ENCODE peak calls at places on chromosome 14, in four cellular contexts. S is GM10248, D is A549, T is colonic mucosa. A is an unnamed sample.
A peak's percentile ranks its signal among the peaks of the same experiment; 100 is the strongest.

GRCh38 chr14:37150414-37150813 is 22.0 kb downstream of the SLC25A21 start:
- DNase-seq in S (no peak), T (no peak), D (peak; percentile 50), A (peak; percentile 25)

GRCh38 chr14:54219281-54220121 is 177.3 kb upstream of the CDKN3 start:
- DNase-seq in T (no peak), D (no peak), S (peak; percentile 32), A (no peak)

GRCh38 chr14:50010752-50011151 is 105.6 kb downstream of the VCPKMT start:
- DNase-seq in S (no peak), T (no peak), D (no peak), A (no peak)

GRCh38 chr14:89007906-89008305 is 183.5 kb downstream of the TTC8 start:
- DNase-seq in T (no peak), S (no peak), D (no peak), A (no peak)

GRCh38 chr14:102138935-102139247 is 806 bp upstream of the WDR20 start:
- DNase-seq in T (no peak), D (no peak), S (no peak), A (no peak)

GRCh38 chr14:69154779-69155178 is 1.9 kb upstream of the DCAF5 start:
- DNase-seq in T (no peak), D (peak; percentile 74), S (no peak), A (no peak)

GRCh38 chr14:101409006-101409543 is 152.2 kb upstream of the DIO3 start:
- DNase-seq in S (no peak), T (no peak), D (no peak), A (no peak)

GRCh38 chr14:98689936-98690335 is 582.1 kb downstream of the BCL11B start:
- DNase-seq in D (no peak), T (no peak), S (no peak), A (no peak)

GRCh38 chr14:68131907-68132306 is 312.3 kb downstream of the RAD51B start:
- DNase-seq in T (no peak), S (no peak), D (no peak), A (no peak)

GRCh38 chr14:41901089-41901488 is 294.4 kb downstream of the LRFN5 start:
- DNase-seq in T (no peak), S (no peak), D (no peak), A (no peak)

GRCh38 chr14:42190744-42191143 is 584.1 kb downstream of the LRFN5 start:
- DNase-seq in S (no peak), T (no peak), D (no peak), A (no peak)

GRCh38 chr14:92963301-92964123 is 40.6 kb downstream of the CHGA start:
- DNase-seq in D (no peak), S (no peak), T (no peak), A (no peak)

GRCh38 chr14:72868500-72868899 is 25.4 kb downstream of the DPF3 start:
- DNase-seq in D (no peak), S (no peak), T (peak; percentile 36), A (no peak)

GRCh38 chr14:60753264-60754126 is 18.9 kb downstream of the MNAT1 start:
- DNase-seq in S (peak; percentile 80), T (no peak), D (no peak), A (peak; percentile 81)

GRCh38 chr14:57982161-57982560 is 116.3 kb upstream of the SLC35F4 start:
- DNase-seq in T (no peak), S (no peak), D (no peak), A (no peak)

GRCh38 chr14:76961631-76962302 is 66.7 kb downstream of the IRF2BPL start:
- DNase-seq in D (peak; percentile 93), S (peak; percentile 87), T (peak; percentile 91), A (peak; percentile 85)

GRCh38 chr14:22176930-22177329 is 412.1 kb downstream of the DAD1 start:
- DNase-seq in D (no peak), S (no peak), T (no peak), A (no peak)

GRCh38 chr14:24365600-24366374 is 2.2 kb upstream of the NFATC4 start:
- DNase-seq in D (peak; percentile 86), S (peak; percentile 71), T (peak; percentile 85), A (peak; percentile 76)

GRCh38 chr14:21300892-21301291 is 21.0 kb downstream of the RPGRIP1 start:
- DNase-seq in T (no peak), D (no peak), S (peak; percentile 43), A (peak; percentile 42)

GRCh38 chr14:95157987-95158712 is 821 bp upstream of the DICER1 start:
- DNase-seq in D (peak; percentile 38), T (no peak), S (peak; percentile 46), A (peak; percentile 60)
- TF ChIP-seq CTCF in D (no peak), T (no peak), S (no peak), A (no peak)

GRCh38 chr14:90331497-90332270 is at the start of gene NRDE2:
- DNase-seq in S (peak; percentile 96), T (peak; percentile 100), D (peak; percentile 97), A (peak; percentile 92)
- TF ChIP-seq CTCF in S (no peak), T (no peak), D (no peak), A (no peak)

DNA sequence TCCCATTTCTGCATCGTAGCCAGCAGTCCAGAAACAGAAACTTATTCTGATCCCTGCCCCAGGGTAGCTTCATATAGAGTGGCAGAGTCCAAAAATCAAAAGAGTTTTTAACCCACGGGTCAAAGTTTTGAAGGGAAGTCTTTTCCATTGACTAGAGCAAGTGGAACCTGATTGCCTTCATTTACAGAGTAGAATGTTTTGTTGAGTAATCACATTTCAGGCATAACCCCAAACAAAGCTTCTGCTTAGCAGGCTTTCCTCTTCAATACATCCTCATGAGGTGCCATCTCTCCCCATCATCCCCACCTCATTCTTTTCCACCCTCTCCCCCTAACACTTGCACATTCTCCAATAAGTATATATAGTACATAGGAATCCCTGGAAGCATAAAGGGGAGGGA is 516.0 kb upstream of the FBXO33 start:
- DNase-seq in T (no peak), S (no peak), D (no peak), A (no peak)
- TF ChIP-seq CTCF in T (no peak), S (no peak), D (no peak), A (no peak)

GRCh38 chr14:79011091-79011919 is 841.1 kb downstream of the NRXN3 start:
- DNase-seq in T (peak; percentile 18), D (peak; percentile 48), S (peak; percentile 20), A (peak; percentile 13)
- TF ChIP-seq CTCF in T (peak; percentile 27), D (peak; percentile 48), S (peak; percentile 33), A (peak; percentile 48)

DNA sequence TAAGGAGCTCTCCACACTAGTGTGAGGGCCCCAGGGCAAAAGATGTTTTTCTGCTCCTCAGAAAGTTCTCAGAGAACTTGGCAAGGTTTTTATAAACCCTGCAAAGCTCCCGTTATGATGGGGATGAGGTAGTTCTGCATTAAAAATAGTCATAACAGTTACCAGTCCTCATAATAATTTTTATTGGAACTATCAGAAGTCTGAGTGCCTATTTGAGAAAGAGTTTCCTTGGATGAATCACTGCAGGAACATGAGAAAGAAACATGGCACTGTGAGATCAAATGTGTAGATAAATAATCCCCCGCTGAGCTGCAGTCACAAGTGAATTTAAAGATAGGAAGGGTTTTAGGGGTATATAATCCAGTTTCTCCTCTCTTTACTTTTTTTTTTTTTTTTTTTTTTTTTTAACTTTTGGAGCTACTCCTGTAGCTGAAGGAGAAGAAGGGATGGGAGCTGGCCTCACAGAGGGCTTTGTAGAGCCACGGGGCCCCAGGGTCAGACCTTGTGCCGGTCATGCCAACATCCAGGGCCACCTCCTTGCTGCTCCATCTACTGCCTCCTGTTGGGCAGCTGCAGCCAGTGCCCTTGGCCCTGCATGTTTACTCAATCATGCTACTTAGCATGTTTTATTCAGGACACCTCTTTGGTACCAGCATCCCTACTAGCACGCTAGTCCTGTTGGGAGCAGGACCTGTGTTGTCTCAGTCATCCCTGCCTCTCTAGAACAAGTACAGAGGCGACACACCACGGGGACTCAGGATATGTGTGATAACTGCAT is 39.5 kb downstream of the EVL start:
- DNase-seq in T (no peak), S (no peak), D (no peak), A (no peak)
- TF ChIP-seq CTCF in T (no peak), S (peak; percentile 11), D (no peak), A (peak; percentile 34)